ENCODE peak calls at places on chromosomes 5 and 9, in seven cellular contexts. One of them, this sample, is unnamed.

GRCh38 chr9:105138306-105138801 is 106.1 kb upstream of the SLC44A1 start:
- DNase-seq in WTC11: peak
- DNase-seq in NCI-H1105 treated with DMSO at 0.1 percent for 48 hours: no peak
- DNase-seq in uterus: peak
- DNase-seq in GM23248: no peak
- DNase-seq in brain microvascular endothelial cell: peak
- DNase-seq in ACHN: no peak
- DNase-seq in this sample: peak

GRCh38 chr5:58239731-58240130 is 220.2 kb downstream of the PLK2 start:
- DNase-seq in uterus: no peak
- DNase-seq in GM23248: no peak
- DNase-seq in ACHN: no peak
- DNase-seq in brain microvascular endothelial cell: no peak
- DNase-seq in WTC11: no peak
- DNase-seq in NCI-H1105 treated with DMSO at 0.1 percent for 48 hours: no peak
- DNase-seq in this sample: no peak

GRCh38 chr9:69079186-69079585 is 43.6 kb downstream of the FXN start:
- DNase-seq in brain microvascular endothelial cell: no peak
- DNase-seq in GM23248: no peak
- DNase-seq in uterus: no peak
- DNase-seq in NCI-H1105 treated with DMSO at 0.1 percent for 48 hours: no peak
- DNase-seq in WTC11: no peak
- DNase-seq in ACHN: no peak
- DNase-seq in this sample: no peak

GRCh38 chr9:16864741-16865434 is 5.6 kb downstream of the BNC2 start:
- DNase-seq in uterus: no peak
- DNase-seq in WTC11: no peak
- DNase-seq in ACHN: peak
- DNase-seq in brain microvascular endothelial cell: no peak
- DNase-seq in NCI-H1105 treated with DMSO at 0.1 percent for 48 hours: no peak
- DNase-seq in GM23248: peak
- DNase-seq in this sample: no peak

GRCh38 chr5:134000116-134000515 is 4.7 kb downstream of the VDAC1 start:
- DNase-seq in NCI-H1105 treated with DMSO at 0.1 percent for 48 hours: no peak
- DNase-seq in brain microvascular endothelial cell: no peak
- DNase-seq in uterus: no peak
- DNase-seq in WTC11: no peak
- DNase-seq in ACHN: no peak
- DNase-seq in GM23248: no peak
- DNase-seq in this sample: no peak

GRCh38 chr9:81885586-81885985 is 42.6 kb upstream of the SPATA31D4 start:
- DNase-seq in GM23248: no peak
- DNase-seq in uterus: no peak
- DNase-seq in WTC11: no peak
- DNase-seq in NCI-H1105 treated with DMSO at 0.1 percent for 48 hours: no peak
- DNase-seq in ACHN: no peak
- DNase-seq in brain microvascular endothelial cell: no peak
- DNase-seq in this sample: no peak

GRCh38 chr9:37262410-37262809 is 142.0 kb downstream of the ZCCHC7 start:
- DNase-seq in NCI-H1105 treated with DMSO at 0.1 percent for 48 hours: no peak
- DNase-seq in uterus: no peak
- DNase-seq in ACHN: peak
- DNase-seq in brain microvascular endothelial cell: peak
- DNase-seq in WTC11: peak
- DNase-seq in GM23248: peak
- DNase-seq in this sample: peak

GRCh38 chr9:108439967-108440366 is 415.8 kb downstream of the ACTL7B start:
- DNase-seq in GM23248: peak
- DNase-seq in WTC11: no peak
- DNase-seq in brain microvascular endothelial cell: peak
- DNase-seq in ACHN: no peak
- DNase-seq in uterus: no peak
- DNase-seq in NCI-H1105 treated with DMSO at 0.1 percent for 48 hours: no peak
- DNase-seq in this sample: no peak

GRCh38 chr5:170522211-170523128 is 18.6 kb downstream of the KCNIP1 start:
- DNase-seq in uterus: no peak
- DNase-seq in brain microvascular endothelial cell: peak
- DNase-seq in ACHN: peak
- DNase-seq in NCI-H1105 treated with DMSO at 0.1 percent for 48 hours: peak
- DNase-seq in WTC11: no peak
- DNase-seq in GM23248: peak
- DNase-seq in this sample: peak

GRCh38 chr9:117555964-117556629 is 141.2 kb upstream of the ASTN2 start:
- DNase-seq in ACHN: peak
- DNase-seq in WTC11: peak
- DNase-seq in uterus: no peak
- DNase-seq in GM23248: peak
- DNase-seq in brain microvascular endothelial cell: peak
- DNase-seq in NCI-H1105 treated with DMSO at 0.1 percent for 48 hours: peak
- DNase-seq in this sample: no peak

GRCh38 chr9:104991144-104991953 is 63.4 kb upstream of the ABCA1 start:
- DNase-seq in ACHN: peak
- DNase-seq in WTC11: peak
- DNase-seq in GM23248: peak
- DNase-seq in NCI-H1105 treated with DMSO at 0.1 percent for 48 hours: peak
- DNase-seq in uterus: peak
- DNase-seq in brain microvascular endothelial cell: peak
- DNase-seq in this sample: peak